ENCODE peak calls at places on chromosome 1, in four cellular contexts. R is HepG2, K is AG04449, V is neural progenitor cell. S is an unnamed sample.

GRCh38 chr1:165376041-165376810 is 19.7 kb upstream of the LMX1A start:
- DNase-seq in R (no peak), K (no peak), V (peak), S (no peak)

GRCh38 chr1:215830221-215830620 is 263.1 kb downstream of the KCTD3 start:
- DNase-seq in R (no peak), K (no peak), V (no peak), S (no peak)

GRCh38 chr1:198465201-198466144 is 75.0 kb downstream of the ATP6V1G3 start:
- DNase-seq in R (peak), K (peak), V (peak), S (no peak)

GRCh38 chr1:81921851-81922462 is 121.2 kb downstream of the ADGRL2 start:
- DNase-seq in R (no peak), K (no peak), V (no peak), S (no peak)

GRCh38 chr1:221874285-221875003 is 132.6 kb upstream of the DUSP10 start:
- DNase-seq in R (no peak), K (no peak), V (no peak), S (no peak)

GRCh38 chr1:67256291-67257172 is 51.1 kb upstream of the IL12RB2 start:
- DNase-seq in R (no peak), K (no peak), V (peak), S (no peak)

GRCh38 chr1:116259665-116260064 is 113.4 kb upstream of the ATP1A1 start:
- DNase-seq in R (no peak), K (no peak), V (no peak), S (no peak)

GRCh38 chr1:65948609-65949229 is 156.0 kb downstream of the PDE4B start:
- DNase-seq in R (no peak), K (no peak), V (no peak), S (no peak)

GRCh38 chr1:111302374-111302773 is 11.7 kb downstream of the CHIA start:
- DNase-seq in R (no peak), K (no peak), V (no peak), S (no peak)

GRCh38 chr1:168470821-168471473 is 72.8 kb downstream of the XCL2 start:
- DNase-seq in R (peak), K (peak), V (no peak), S (peak)

GRCh38 chr1:175826705-175827104 is 83.3 kb upstream of the TNR start:
- DNase-seq in R (no peak), K (no peak), V (no peak), S (no peak)

GRCh38 chr1:110102081-110102480 is 10.2 kb upstream of the UBL4B start:
- DNase-seq in R (no peak), K (no peak), V (no peak), S (no peak)

GRCh38 chr1:225467193-225468020 is 39.6 kb upstream of the LBR start:
- DNase-seq in R (no peak), K (no peak), V (no peak), S (no peak)
- H3K4me3 ChIP-seq in R (no peak), K (no peak), V (no peak), S (no peak)

DNA sequence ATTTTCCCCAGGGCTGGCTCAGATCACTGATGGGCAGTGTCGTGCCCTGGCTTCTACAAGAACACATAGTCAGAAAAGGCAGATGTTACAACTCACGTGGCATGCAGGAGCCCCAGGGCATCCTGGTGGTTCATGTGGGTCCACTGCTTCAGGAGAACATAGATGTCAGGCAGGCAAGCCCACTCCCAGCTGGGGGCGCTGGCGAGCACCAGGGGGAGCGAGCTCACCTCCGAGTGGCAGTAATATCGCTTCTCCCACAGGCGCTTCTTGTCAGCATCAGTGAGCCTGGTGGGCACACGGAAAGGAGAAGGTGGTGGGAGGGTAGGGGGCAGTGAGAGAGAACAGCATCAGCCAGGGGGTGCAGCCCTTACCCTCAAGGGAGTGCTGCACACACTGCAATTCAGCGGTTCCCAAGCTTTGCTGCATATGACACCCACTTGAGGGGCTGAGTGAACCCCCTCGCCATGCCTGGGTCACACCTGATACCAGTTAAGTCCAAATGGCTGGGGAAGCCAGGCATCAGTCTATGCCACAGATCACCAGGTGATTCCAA is 34.3 kb upstream of the PPP1R15B start:
- DNase-seq in R (peak), K (no peak), V (peak), S (no peak)
- TF ChIP-seq CTCF in R (peak), K (peak), V (peak), S (peak)

GRCh38 chr1:208086116-208086515 is 158.1 kb downstream of the PLXNA2 start:
- DNase-seq in R (no peak), K (no peak), V (no peak), S (no peak)
- H3K4me3 ChIP-seq in R (no peak), K (peak), V (no peak), S (no peak)

GRCh38 chr1:171850951-171851350 is 9.7 kb downstream of the DNM3 start:
- DNase-seq in R (peak), K (no peak), V (no peak), S (no peak)
- TF ChIP-seq CTCF in R (peak), K (no peak), V (no peak), S (no peak)

GRCh38 chr1:98662354-98662665 is 789 bp downstream of the SNX7 start:
- DNase-seq in R (no peak), K (no peak), V (no peak), S (no peak)

GRCh38 chr1:98661544-98662353 is at the start of gene SNX7:
- DNase-seq in R (peak), K (no peak), V (peak), S (peak)

GRCh38 chr1:98659879-98660278 is 1.6 kb upstream of the SNX7 start:
- DNase-seq in R (peak), K (no peak), V (no peak), S (no peak)

DNA sequence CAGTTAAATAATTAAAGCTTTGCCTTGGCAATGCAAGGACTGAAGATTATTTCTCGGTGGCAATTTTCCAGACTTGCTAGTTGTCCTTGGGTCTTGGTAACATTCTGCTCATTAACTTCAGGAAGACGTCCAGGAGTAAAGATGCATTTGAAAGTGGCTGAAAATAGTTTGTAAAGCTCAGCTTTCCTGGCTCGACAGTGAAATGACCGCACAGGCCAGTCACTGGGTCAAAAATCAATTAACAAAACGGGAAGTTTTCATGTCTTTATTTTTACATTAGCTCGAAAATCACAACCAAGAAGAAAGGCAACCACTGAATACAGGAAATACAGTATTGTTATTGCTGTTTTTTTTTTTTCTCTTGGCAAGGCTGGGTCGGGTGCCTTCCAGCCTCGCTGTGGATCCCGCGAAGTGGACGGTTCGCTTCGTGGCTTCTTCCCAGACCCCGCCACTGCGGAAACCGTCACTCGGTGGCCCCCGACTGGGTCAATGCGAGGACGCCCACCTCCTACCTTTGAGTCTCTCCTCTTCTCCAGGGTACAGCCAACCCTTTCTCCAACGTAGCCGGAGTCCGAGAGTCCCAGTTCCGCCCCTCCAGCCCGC is 479 bp upstream of the SNX7 start:
- DNase-seq in R (no peak), K (no peak), V (no peak), S (no peak)
- H3K4me3 ChIP-seq in R (peak), K (peak), V (peak), S (peak)